ENCODE peak calls at places on chromosomes 6 and 20, in nine cellular contexts. Q, M, V, L, R, A, D, G and Y are unnamed samples.

GRCh38 chr6:151004415-151005024 is 139.0 kb downstream of the MTHFD1L start:
- DNase-seq in Q (no peak), M (no peak), V (peak), L (no peak), R (peak), A (no peak), D (peak), G (peak), Y (no peak)

GRCh38 chr6:18432180-18432579 is 45.0 kb downstream of the RNF144B start:
- DNase-seq in Q (no peak), M (no peak), V (no peak), L (no peak), R (no peak), A (no peak), D (peak), G (peak), Y (no peak)

GRCh38 chr6:157762636-157763035 is 60.4 kb upstream of the SNX9 start:
- DNase-seq in Q (no peak), M (no peak), V (peak), L (no peak), R (no peak), A (no peak), D (no peak), G (no peak), Y (no peak)

GRCh38 chr6:96795481-96795880 is 41.8 kb downstream of the GPR63 start:
- DNase-seq in Q (no peak), M (no peak), V (no peak), L (no peak), R (no peak), A (no peak), D (no peak), G (no peak), Y (no peak)

GRCh38 chr6:166852484-166852975 is 103.8 kb downstream of the RNASET2 start:
- DNase-seq in Q (no peak), M (no peak), V (no peak), L (no peak), R (no peak), A (no peak), D (no peak), G (no peak), Y (no peak)

GRCh38 chr6:167793421-167793820 is 33.3 kb upstream of the AFDN start:
- DNase-seq in Q (no peak), M (no peak), V (no peak), L (no peak), R (no peak), A (no peak), D (no peak), G (peak), Y (peak)

GRCh38 chr6:85452441-85452881 is 2.6 kb downstream of the NT5E start:
- DNase-seq in Q (no peak), M (no peak), V (peak), L (no peak), R (no peak), A (no peak), D (no peak), G (peak), Y (no peak)

GRCh38 chr6:31652925-31653724 is 664 bp upstream of the BAG6 start:
- DNase-seq in Q (peak), M (no peak), V (no peak), L (peak), R (peak), A (peak), D (peak), G (peak), Y (peak)

GRCh38 chr6:18147160-18147559 is 7.7 kb downstream of the TPMT start:
- DNase-seq in Q (no peak), M (no peak), V (no peak), L (no peak), R (no peak), A (no peak), D (peak), G (peak), Y (peak)

GRCh38 chr20:33359399-33360261 is 41.7 kb downstream of the CDK5RAP1 start:
- DNase-seq in Q (no peak), M (no peak), V (no peak), L (no peak), R (no peak), A (no peak), D (no peak), G (no peak), Y (no peak)

GRCh38 chr6:686528-686927 is 6.4 kb downstream of the EXOC2 start:
- DNase-seq in Q (no peak), M (no peak), V (no peak), L (no peak), R (no peak), A (no peak), D (no peak), G (no peak), Y (no peak)

GRCh38 chr6:36682328-36683144 is 4.0 kb downstream of the CDKN1A start:
- DNase-seq in Q (peak), M (peak), V (peak), L (no peak), R (peak), A (peak), D (peak), G (no peak), Y (peak)

GRCh38 chr6:157268835-157269234 is 54.5 kb downstream of the TMEM242 start:
- DNase-seq in Q (no peak), M (peak), V (no peak), L (no peak), R (no peak), A (no peak), D (no peak), G (no peak), Y (no peak)

GRCh38 chr6:33882154-33882553 is 78.4 kb upstream of the MLN start:
- DNase-seq in Q (no peak), M (no peak), V (no peak), L (no peak), R (peak), A (no peak), D (no peak), G (no peak), Y (no peak)

GRCh38 chr20:7155282-7155681 is 387.8 kb downstream of the BMP2 start:
- DNase-seq in Q (no peak), M (no peak), V (no peak), L (no peak), R (no peak), A (no peak), D (no peak), G (no peak), Y (no peak)

GRCh38 chr20:36941403-36941835 is 10.1 kb downstream of the SAMHD1 start:
- DNase-seq in Q (no peak), M (peak), V (no peak), L (no peak), R (no peak), A (no peak), D (peak), G (no peak), Y (no peak)

GRCh38 chr6:56370127-56370540 is 122.8 kb upstream of the COL21A1 start:
- DNase-seq in Q (peak), M (peak), V (peak), L (peak), R (peak), A (no peak), D (peak), G (peak), Y (peak)

GRCh38 chr20:53495357-53495756 is 98.3 kb downstream of the ZNF217 start:
- DNase-seq in Q (no peak), M (no peak), V (no peak), L (no peak), R (no peak), A (no peak), D (no peak), G (peak), Y (no peak)

GRCh38 chr20:56630086-56630493 is 984 bp downstream of the TFAP2C start:
- DNase-seq in Q (peak), M (no peak), V (peak), L (peak), R (peak), A (no peak), D (peak), G (peak), Y (peak)

GRCh38 chr6:56669585-56669984 is 26.9 kb upstream of the DST start:
- DNase-seq in Q (no peak), M (no peak), V (no peak), L (no peak), R (no peak), A (no peak), D (no peak), G (no peak), Y (no peak)

GRCh38 chr6:48101277-48101676 is 9.7 kb downstream of the PTCHD4 start:
- DNase-seq in Q (no peak), M (no peak), V (no peak), L (no peak), R (no peak), A (no peak), D (peak), G (peak), Y (no peak)

GRCh38 chr6:168865522-168865921 is 388.1 kb downstream of the THBS2 start:
- DNase-seq in Q (no peak), M (no peak), V (no peak), L (no peak), R (no peak), A (no peak), D (no peak), G (no peak), Y (no peak)

GRCh38 chr20:20413801-20414200 is 45.9 kb downstream of the INSM1 start:
- DNase-seq in Q (no peak), M (no peak), V (no peak), L (peak), R (no peak), A (no peak), D (no peak), G (peak), Y (no peak)

GRCh38 chr6:156832166-156832743 is 55.1 kb downstream of the ARID1B start:
- DNase-seq in Q (no peak), M (no peak), V (peak), L (no peak), R (peak), A (no peak), D (peak), G (peak), Y (no peak)

GRCh38 chr20:56516631-56517030 is 7.9 kb upstream of the FAM209A start:
- DNase-seq in Q (no peak), M (no peak), V (no peak), L (no peak), R (no peak), A (no peak), D (no peak), G (no peak), Y (no peak)

GRCh38 chr20:1508576-1508975 is 17.4 kb upstream of the SIRPB2 start:
- DNase-seq in Q (no peak), M (no peak), V (no peak), L (no peak), R (no peak), A (no peak), D (no peak), G (no peak), Y (no peak)

GRCh38 chr6:131510094-131510493 is 62.9 kb upstream of the ARG1 start:
- DNase-seq in Q (no peak), M (no peak), V (no peak), L (no peak), R (no peak), A (no peak), D (no peak), G (no peak), Y (no peak)

GRCh38 chr20:39624316-39624715 is 662.2 kb downstream of the DHX35 start:
- DNase-seq in Q (no peak), M (no peak), V (no peak), L (no peak), R (no peak), A (no peak), D (no peak), G (no peak), Y (no peak)

GRCh38 chr6:6543181-6543879 is 45.2 kb upstream of the LY86 start:
- DNase-seq in Q (no peak), M (no peak), V (no peak), L (no peak), R (no peak), A (no peak), D (no peak), G (no peak), Y (no peak)

GRCh38 chr20:45752747-45753146 is 30.6 kb downstream of the SPINT4 start:
- DNase-seq in Q (no peak), M (no peak), V (no peak), L (no peak), R (no peak), A (no peak), D (no peak), G (peak), Y (no peak)

GRCh38 chr6:151240861-151241642 is 1.3 kb downstream of the AKAP12 start:
- DNase-seq in Q (no peak), M (peak), V (peak), L (peak), R (peak), A (no peak), D (peak), G (peak), Y (peak)

GRCh38 chr6:156976144-156977088 is 199.2 kb downstream of the ARID1B start:
- DNase-seq in Q (no peak), M (no peak), V (no peak), L (no peak), R (no peak), A (no peak), D (no peak), G (peak), Y (no peak)

GRCh38 chr6:162467679-162468078 is 259.9 kb downstream of the PRKN start:
- DNase-seq in Q (no peak), M (no peak), V (no peak), L (no peak), R (no peak), A (no peak), D (no peak), G (no peak), Y (no peak)

GRCh38 chr6:75350808-75351207 is 66.2 kb upstream of the TMEM30A start:
- DNase-seq in Q (no peak), M (no peak), V (no peak), L (no peak), R (no peak), A (no peak), D (no peak), G (no peak), Y (no peak)

GRCh38 chr20:9228774-9229450 is 160.0 kb downstream of the PLCB4 start:
- DNase-seq in Q (no peak), M (no peak), V (no peak), L (no peak), R (no peak), A (no peak), D (no peak), G (no peak), Y (no peak)

GRCh38 chr6:2861822-2862164 is 20.1 kb upstream of the SERPINB1 start:
- DNase-seq in Q (no peak), M (no peak), V (no peak), L (no peak), R (no peak), A (no peak), D (no peak), G (no peak), Y (no peak)

GRCh38 chr6:93784794-93785757 is 365.7 kb upstream of the EPHA7 start:
- DNase-seq in Q (no peak), M (no peak), V (peak), L (no peak), R (no peak), A (no peak), D (no peak), G (peak), Y (no peak)

GRCh38 chr20:48656661-48657211 is 171.1 kb downstream of the PREX1 start:
- DNase-seq in Q (no peak), M (no peak), V (peak), L (peak), R (no peak), A (no peak), D (no peak), G (no peak), Y (no peak)

GRCh38 chr6:14758421-14759043 is 487.3 kb upstream of the JARID2 start:
- DNase-seq in Q (peak), M (no peak), V (peak), L (no peak), R (no peak), A (no peak), D (peak), G (no peak), Y (peak)